ENCODE peak calls at places on chromosomes 11 and 22, in five cellular contexts. Z, E, D, F and C are unnamed samples.
A peak's percentile ranks its signal among the peaks of the same experiment; 100 is the strongest.

GRCh38 chr11:40328890-40329617 is 1130.4 kb downstream of the LRRC4C start:
- DNase-seq in Z (peak; percentile 99), E (no peak), D (no peak), F (no peak), C (peak; percentile 92)

GRCh38 chr22:48112687-48113521 is 1350.5 kb downstream of the TBC1D22A start:
- DNase-seq in Z (no peak), E (no peak), D (no peak), F (no peak), C (no peak)

GRCh38 chr11:122676638-122677037 is 21.1 kb downstream of the UBASH3B start:
- DNase-seq in Z (peak; percentile 78), E (no peak), D (no peak), F (no peak), C (no peak)

GRCh38 chr11:75781296-75781695 is 12.7 kb downstream of the DGAT2 start:
- DNase-seq in Z (no peak), E (no peak), D (no peak), F (no peak), C (no peak)

GRCh38 chr11:12842933-12843636 is 166.0 kb upstream of the RASSF10 start:
- DNase-seq in Z (peak; percentile 54), E (no peak), D (no peak), F (peak; percentile 93), C (no peak)

GRCh38 chr11:126124284-126124683 is 61.6 kb upstream of the CDON start:
- DNase-seq in Z (no peak), E (no peak), D (no peak), F (no peak), C (no peak)

GRCh38 chr11:83054904-83055380 is 16.8 kb downstream of the RAB30 start:
- DNase-seq in Z (peak; percentile 60), E (no peak), D (no peak), F (no peak), C (no peak)

GRCh38 chr11:818396-819128 is at the start of gene PNPLA2:
- DNase-seq in Z (peak; percentile 50), E (no peak), D (no peak), F (no peak), C (no peak)

GRCh38 chr22:38694049-38694448 is 6.7 kb downstream of the JOSD1 start:
- DNase-seq in Z (no peak), E (no peak), D (no peak), F (no peak), C (no peak)

GRCh38 chr11:79232346-79232745 is 208.5 kb downstream of the TENM4 start:
- DNase-seq in Z (no peak), E (no peak), D (no peak), F (no peak), C (no peak)

GRCh38 chr22:48301421-48301820 is 1526.3 kb downstream of the BRD1 start:
- DNase-seq in Z (no peak), E (no peak), D (no peak), F (no peak), C (no peak)

GRCh38 chr22:43396934-43397457 is 14.8 kb upstream of the MPPED1 start:
- DNase-seq in Z (no peak), E (no peak), D (no peak), F (no peak), C (no peak)

GRCh38 chr11:92406472-92406871 is 181.9 kb downstream of the FAT3 start:
- DNase-seq in Z (peak; percentile 16), E (no peak), D (no peak), F (no peak), C (no peak)

GRCh38 chr11:127670372-127670771 is 669.8 kb upstream of the KIRREL3 start:
- DNase-seq in Z (no peak), E (no peak), D (no peak), F (no peak), C (no peak)

GRCh38 chr11:2542406-2542805 is 97.6 kb downstream of the KCNQ1 start:
- DNase-seq in Z (no peak), E (no peak), D (no peak), F (no peak), C (peak; percentile 10)

GRCh38 chr11:131691558-131692041 is 321.2 kb downstream of the NTM start:
- DNase-seq in Z (peak; percentile 58), E (no peak), D (no peak), F (peak; percentile 54), C (no peak)

GRCh38 chr11:27416568-27417176 is 53.7 kb upstream of the CCDC34 start:
- DNase-seq in Z (no peak), E (no peak), D (no peak), F (no peak), C (no peak)

GRCh38 chr11:74929431-74930363 is 19.2 kb downstream of the XRRA1 start:
- DNase-seq in Z (peak; percentile 77), E (peak; percentile 51), D (peak; percentile 64), F (peak; percentile 76), C (no peak)

GRCh38 chr11:69296890-69297224 is 2.9 kb downstream of the MYEOV start:
- DNase-seq in Z (no peak), E (no peak), D (no peak), F (no peak), C (peak; percentile 15)

GRCh38 chr11:86274503-86274902 is 27.5 kb upstream of the HIKESHI start:
- DNase-seq in Z (no peak), E (no peak), D (no peak), F (peak; percentile 25), C (no peak)

GRCh38 chr11:19380375-19380774 is 139.6 kb upstream of the E2F8 start:
- DNase-seq in Z (peak; percentile 92), E (no peak), D (no peak), F (no peak), C (no peak)

GRCh38 chr11:112437096-112437495 is 176.4 kb upstream of the PLET1 start:
- DNase-seq in Z (no peak), E (no peak), D (no peak), F (no peak), C (no peak)

GRCh38 chr11:11243258-11243789 is 109.7 kb downstream of the CSNK2A3 start:
- DNase-seq in Z (no peak), E (no peak), D (no peak), F (no peak), C (no peak)

GRCh38 chr11:128261011-128261421 is 326.3 kb downstream of the ETS1 start:
- DNase-seq in Z (no peak), E (no peak), D (no peak), F (no peak), C (no peak)

GRCh38 chr11:121841487-121842167 is 274.4 kb downstream of the BLID start:
- DNase-seq in Z (no peak), E (no peak), D (no peak), F (peak; percentile 47), C (no peak)

GRCh38 chr22:27418261-27418660 is 383.3 kb downstream of the MN1 start:
- DNase-seq in Z (no peak), E (no peak), D (no peak), F (no peak), C (no peak)

GRCh38 chr11:67195971-67196418 is 70.3 kb upstream of the GRK2 start:
- DNase-seq in Z (no peak), E (no peak), D (no peak), F (peak; percentile 23), C (no peak)
- H3K36me3 ChIP-seq in Z (peaks cover 10% of the 10 kb centered on the region), E (peaks cover 7% of the 10 kb centered on the region), D (no peaks in the 10 kb centered on the region), F (no peaks in the 10 kb centered on the region), C (peaks cover 44% of the 10 kb centered on the region)

DNA sequence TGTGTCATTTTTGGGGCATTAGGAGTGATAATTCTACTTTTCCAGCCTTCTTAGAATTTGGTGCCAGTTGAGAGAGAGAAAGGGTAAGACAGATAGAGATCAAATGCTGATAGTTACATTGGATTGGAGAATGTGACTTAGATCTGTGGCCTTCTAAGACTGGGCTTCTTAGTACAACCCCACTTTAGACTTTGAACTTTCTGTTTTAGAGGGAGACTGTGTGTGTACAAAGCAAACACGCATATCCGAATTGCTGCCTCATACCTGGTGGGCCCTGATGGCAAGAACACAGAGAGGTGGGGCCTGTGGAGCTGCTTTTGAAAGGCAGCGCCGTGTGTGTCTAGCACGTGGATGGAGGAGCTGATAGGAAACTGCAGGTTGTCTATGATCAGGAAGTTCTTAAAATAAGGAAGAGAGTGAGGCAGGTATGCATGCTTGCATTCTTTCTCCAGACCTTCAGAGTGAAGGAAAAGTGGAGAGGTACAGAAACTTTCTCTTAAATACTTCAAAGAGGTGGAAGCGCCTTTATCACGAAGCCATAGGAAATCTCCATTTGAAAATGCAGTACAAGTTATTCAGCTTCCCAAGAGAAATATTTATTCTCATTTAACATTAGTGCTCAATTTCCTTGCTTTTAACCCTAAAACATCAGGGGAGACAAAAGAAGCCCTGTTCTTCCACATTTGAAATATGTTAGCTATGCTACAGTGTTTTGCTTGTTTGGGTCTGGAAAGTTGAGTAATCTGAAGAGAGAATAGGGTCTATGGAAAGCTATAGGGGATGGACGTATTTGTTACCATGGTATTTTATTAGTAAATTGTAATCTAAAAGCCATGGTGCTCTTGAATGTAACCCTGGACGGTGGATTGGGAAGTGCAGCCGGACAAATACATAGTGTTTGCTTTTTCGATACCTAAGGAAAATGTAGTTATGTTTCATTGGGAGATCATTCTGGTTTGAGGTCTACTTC is 13.7 kb downstream of the PDHX start:
- DNase-seq in Z (no peak), E (no peak), D (no peak), F (no peak), C (no peak)
- H3K36me3 ChIP-seq in Z (peaks cover 2% of the 10 kb centered on the region), E (peaks cover 6% of the 10 kb centered on the region), D (no peaks in the 10 kb centered on the region), F (peaks cover 4% of the 10 kb centered on the region), C (peaks cover 21% of the 10 kb centered on the region)

DNA sequence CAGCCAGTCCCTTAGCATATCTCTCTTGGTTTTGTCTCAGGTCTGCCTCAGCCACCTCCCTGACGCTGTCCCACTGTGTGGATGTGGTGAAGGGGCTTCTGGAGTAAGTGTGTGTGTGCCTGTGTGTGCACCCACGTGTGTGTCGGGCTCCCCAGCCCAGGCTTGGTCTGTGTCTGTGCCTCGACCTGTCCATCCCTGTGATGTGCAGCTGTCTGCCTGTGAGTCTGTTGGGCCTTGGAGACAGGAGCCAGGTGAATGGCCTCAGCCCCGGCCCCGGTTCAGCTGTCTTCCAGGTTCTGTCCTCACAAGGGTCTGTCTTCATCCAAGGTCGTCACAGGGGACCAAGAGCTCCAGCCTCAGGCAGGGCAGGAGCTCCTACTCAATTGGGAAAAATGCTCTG is 9.8 kb downstream of the ATG16L2 start:
- DNase-seq in Z (no peak), E (no peak), D (no peak), F (no peak), C (no peak)
- H3K36me3 ChIP-seq in Z (no peaks in the 10 kb centered on the region), E (peaks cover 16% of the 10 kb centered on the region), D (no peaks in the 10 kb centered on the region), F (no peaks in the 10 kb centered on the region), C (peaks cover 12% of the 10 kb centered on the region)

GRCh38 chr22:28582806-28583205 is 96.8 kb downstream of the TTC28 start:
- DNase-seq in Z (peak; percentile 42), E (no peak), D (no peak), F (peak; percentile 18), C (no peak)
- H3K36me3 ChIP-seq in Z (no peaks in the 10 kb centered on the region), E (no peaks in the 10 kb centered on the region), D (no peaks in the 10 kb centered on the region), F (no peaks in the 10 kb centered on the region), C (no peaks in the 10 kb centered on the region)

GRCh38 chr11:45185228-45185729 is 38.8 kb downstream of the PRDM11 start:
- DNase-seq in Z (no peak), E (no peak), D (no peak), F (no peak), C (no peak)
- H3K36me3 ChIP-seq in Z (no peaks in the 10 kb centered on the region), E (peaks cover 14% of the 10 kb centered on the region), D (no peaks in the 10 kb centered on the region), F (no peaks in the 10 kb centered on the region), C (peaks cover 15% of the 10 kb centered on the region)

GRCh38 chr22:50435701-50436115 is 39.1 kb downstream of the SBF1 start:
- DNase-seq in Z (peak; percentile 39), E (no peak), D (no peak), F (no peak), C (peak; percentile 40)
- H3K36me3 ChIP-seq in Z (peaks cover 3% of the 10 kb centered on the region), E (peaks cover 22% of the 10 kb centered on the region), D (no peaks in the 10 kb centered on the region), F (peaks cover 57% of the 10 kb centered on the region), C (peaks cover 56% of the 10 kb centered on the region)

DNA sequence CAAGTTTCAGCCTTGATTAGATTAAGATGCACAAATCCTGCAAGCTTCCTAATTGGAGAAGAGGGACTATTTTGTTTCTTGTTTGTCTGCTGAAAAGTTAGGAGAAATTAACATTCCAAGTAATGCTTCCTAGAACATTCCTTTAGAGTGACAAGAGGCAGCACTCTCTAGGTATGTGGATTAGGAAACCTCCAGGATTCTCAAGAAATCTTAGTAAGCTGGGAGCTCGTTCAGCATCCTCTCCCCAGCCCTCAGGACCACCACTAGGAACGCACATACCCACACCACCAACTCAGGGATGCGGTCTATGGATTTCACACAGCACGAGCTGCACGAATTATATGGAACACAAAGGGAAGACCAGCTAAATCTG is 52.9 kb downstream of the NCAPD3 start:
- DNase-seq in Z (no peak), E (no peak), D (no peak), F (no peak), C (no peak)
- H3K36me3 ChIP-seq in Z (peaks cover 15% of the 10 kb centered on the region), E (peaks cover 15% of the 10 kb centered on the region), D (peaks cover 6% of the 10 kb centered on the region), F (peaks cover 69% of the 10 kb centered on the region), C (peaks cover 54% of the 10 kb centered on the region)